ENCODE peak calls at places on chromosomes 6 and 20, in eight cellular contexts. N is stromal cell of bone marrow, U is KG1, R is T1000, F is lower lobe of right lung, Z is psoas muscle, D is mucosa of descending colon, J is cardiac muscle cell. I is an unnamed sample.

GRCh38 chr20:62326559-62326958 is 23.8 kb downstream of the ADRM1 start:
- DNase-seq in N (no peak), U (no peak), R (no peak), F (no peak), Z (no peak), D (no peak), J (no peak), I (no peak)

GRCh38 chr6:37554480-37554819 is 54.8 kb upstream of the CCDC167 start:
- DNase-seq in N (no peak), U (no peak), R (no peak), F (no peak), Z (no peak), D (no peak), J (no peak), I (no peak)

GRCh38 chr6:154352898-154353585 is 3.6 kb downstream of the IPCEF1 start:
- DNase-seq in N (no peak), U (no peak), R (no peak), F (no peak), Z (no peak), D (no peak), J (no peak), I (no peak)

GRCh38 chr6:28747631-28748157 is 176.1 kb downstream of the TRIM27 start:
- DNase-seq in N (no peak), U (no peak), R (no peak), F (no peak), Z (no peak), D (no peak), J (peak; percentile 60), I (peak; percentile 32)

GRCh38 chr6:98847767-98848538 is 13.6 kb downstream of the POU3F2 start:
- DNase-seq in N (no peak), U (no peak), R (no peak), F (peak; percentile 46), Z (no peak), D (peak; percentile 44), J (peak; percentile 22), I (no peak)

GRCh38 chr6:87093199-87093598 is 1.7 kb downstream of the CGA start:
- DNase-seq in N (no peak), U (no peak), R (no peak), F (no peak), Z (no peak), D (no peak), J (no peak), I (no peak)

GRCh38 chr6:31578461-31579118 is 3.2 kb downstream of the TNF start:
- DNase-seq in N (no peak), U (no peak), R (no peak), F (no peak), Z (no peak), D (no peak), J (no peak), I (no peak)

GRCh38 chr20:45067558-45067957 is 33.4 kb downstream of the KCNS1 start:
- DNase-seq in N (no peak), U (no peak), R (peak; percentile 21), F (no peak), Z (no peak), D (no peak), J (peak; percentile 18), I (no peak)

GRCh38 chr20:35306931-35307517 is 14.8 kb upstream of the FAM83C start:
- DNase-seq in N (no peak), U (no peak), R (peak; percentile 23), F (no peak), Z (peak; percentile 80), D (no peak), J (peak; percentile 84), I (peak; percentile 82)

GRCh38 chr6:12343440-12344162 is 53.4 kb downstream of the EDN1 start:
- DNase-seq in N (no peak), U (no peak), R (no peak), F (no peak), Z (no peak), D (no peak), J (peak; percentile 24), I (no peak)

GRCh38 chr6:82365011-82365751 is 1.6 kb downstream of the TPBG start:
- DNase-seq in N (no peak), U (no peak), R (no peak), F (peak; percentile 53), Z (no peak), D (peak; percentile 53), J (peak; percentile 50), I (peak; percentile 41)

GRCh38 chr6:101803146-101803545 is 409.6 kb downstream of the GRIK2 start:
- DNase-seq in N (no peak), U (no peak), R (no peak), F (no peak), Z (no peak), D (no peak), J (peak; percentile 30), I (no peak)

GRCh38 chr20:62896526-62896925 is 29.8 kb downstream of the DIDO1 start:
- DNase-seq in N (no peak), U (no peak), R (no peak), F (peak; percentile 25), Z (no peak), D (no peak), J (no peak), I (no peak)

GRCh38 chr6:101397199-101397598 is 3.7 kb downstream of the GRIK2 start:
- DNase-seq in N (no peak), U (no peak), R (no peak), F (no peak), Z (no peak), D (no peak), J (peak; percentile 33), I (no peak)

GRCh38 chr6:3090013-3090412 is 21.7 kb downstream of the RIPK1 start:
- DNase-seq in N (no peak), U (no peak), R (no peak), F (no peak), Z (no peak), D (no peak), J (no peak), I (peak; percentile 62)

GRCh38 chr6:45364466-45364865 is 13.3 kb downstream of the SUPT3H start:
- DNase-seq in N (no peak), U (no peak), R (no peak), F (no peak), Z (no peak), D (no peak), J (no peak), I (no peak)

GRCh38 chr6:111813247-111814162 is 59.7 kb downstream of the FYN start:
- DNase-seq in N (no peak), U (no peak), R (no peak), F (no peak), Z (no peak), D (no peak), J (no peak), I (no peak)

GRCh38 chr6:30988209-30988825 is 4.8 kb downstream of the MUC21 start:
- DNase-seq in N (no peak), U (no peak), R (no peak), F (no peak), Z (no peak), D (no peak), J (no peak), I (no peak)

GRCh38 chr6:18586133-18586532 is 199.0 kb downstream of the RNF144B start:
- DNase-seq in N (no peak), U (no peak), R (no peak), F (no peak), Z (no peak), D (no peak), J (no peak), I (no peak)

GRCh38 chr6:144696610-144697376 is 411.7 kb downstream of the UTRN start:
- DNase-seq in N (no peak), U (no peak), R (no peak), F (no peak), Z (no peak), D (no peak), J (peak; percentile 7), I (no peak)

GRCh38 chr20:3115190-3116107 is 30.9 kb upstream of the AVP start:
- DNase-seq in N (peak; percentile 21), U (no peak), R (no peak), F (no peak), Z (peak; percentile 69), D (no peak), J (peak; percentile 69), I (peak; percentile 56)

GRCh38 chr6:17283074-17283473 is 1.9 kb downstream of the RBM24 start:
- DNase-seq in N (no peak), U (no peak), R (no peak), F (no peak), Z (no peak), D (no peak), J (no peak), I (no peak)

GRCh38 chr20:50519036-50519780 is 9.0 kb downstream of the PTPN1 start:
- DNase-seq in N (no peak), U (no peak), R (no peak), F (no peak), Z (no peak), D (no peak), J (no peak), I (no peak)

GRCh38 chr6:107567643-107568042 is 77.7 kb downstream of the SOBP start:
- DNase-seq in N (no peak), U (no peak), R (no peak), F (no peak), Z (no peak), D (no peak), J (no peak), I (no peak)

GRCh38 chr6:128111096-128111495 is 210.2 kb upstream of the THEMIS start:
- DNase-seq in N (peak; percentile 15), U (no peak), R (no peak), F (no peak), Z (no peak), D (no peak), J (peak; percentile 35), I (no peak)

GRCh38 chr6:164827537-164827936 is 481.9 kb downstream of the C6orf118 start:
- DNase-seq in N (no peak), U (no peak), R (no peak), F (no peak), Z (no peak), D (no peak), J (no peak), I (no peak)

GRCh38 chr20:60365063-60365640 is 406.9 kb downstream of the CDH26 start:
- DNase-seq in N (no peak), U (no peak), R (no peak), F (no peak), Z (no peak), D (no peak), J (no peak), I (no peak)

GRCh38 chr6:28002181-28002580 is 45.1 kb downstream of the OR2B6 start:
- DNase-seq in N (no peak), U (no peak), R (no peak), F (no peak), Z (no peak), D (no peak), J (no peak), I (no peak)

GRCh38 chr6:7035837-7036249 is 71.9 kb upstream of the RREB1 start:
- DNase-seq in N (no peak), U (peak; percentile 23), R (no peak), F (no peak), Z (no peak), D (no peak), J (peak; percentile 15), I (no peak)

GRCh38 chr6:113855500-113856010 is 1.6 kb upstream of the MARCKS start:
- DNase-seq in N (peak; percentile 18), U (no peak), R (no peak), F (peak; percentile 51), Z (no peak), D (peak; percentile 60), J (peak; percentile 54), I (peak; percentile 59)

GRCh38 chr6:109393882-109394281 is 11.6 kb upstream of the CD164 start:
- DNase-seq in N (peak; percentile 33), U (no peak), R (no peak), F (no peak), Z (no peak), D (no peak), J (no peak), I (no peak)

GRCh38 chr20:44572551-44573500 is 9.6 kb upstream of the PKIG start:
- DNase-seq in N (peak; percentile 80), U (no peak), R (peak; percentile 73), F (no peak), Z (peak; percentile 85), D (no peak), J (peak; percentile 84), I (no peak)

GRCh38 chr6:52877168-52877567 is 32.3 kb downstream of the GSTA3 start:
- DNase-seq in N (peak; percentile 69), U (no peak), R (no peak), F (no peak), Z (no peak), D (no peak), J (peak; percentile 88), I (no peak)

GRCh38 chr6:149763866-149764265 is 14.3 kb downstream of the PCMT1 start:
- DNase-seq in N (peak; percentile 36), U (no peak), R (no peak), F (no peak), Z (no peak), D (no peak), J (no peak), I (no peak)